ENCODE peak calls at places on chromosome 12, in eight cellular contexts. S, X, J, R, K, C, M and E are unnamed samples.

GRCh38 chr12:125191361-125192087 is 126.3 kb downstream of the AACS start:
- DNase-seq in S (no peak), J (no peak), M (no peak), X (no peak), K (no peak), C (no peak), R (no peak), E (no peak)

GRCh38 chr12:108551556-108551955 is 9.4 kb downstream of the SART3 start:
- DNase-seq in C (no peak), X (peak; percentile 87), M (no peak), R (no peak), K (peak; percentile 86), S (no peak), J (no peak), E (peak; percentile 78)

GRCh38 chr12:56804169-56804568 is 41.0 kb downstream of the HSD17B6 start:
- DNase-seq in K (no peak), X (no peak), R (no peak), J (no peak), M (no peak), S (no peak), C (no peak), E (no peak)

GRCh38 chr12:66695130-66695529 is 16.3 kb upstream of the GRIP1 start:
- DNase-seq in R (no peak), K (no peak), S (no peak), X (no peak), J (peak; percentile 35), C (no peak), M (peak; percentile 80), E (no peak)

GRCh38 chr12:4176168-4176567 is 97.4 kb upstream of the CCND2 start:
- DNase-seq in M (no peak), R (no peak), X (no peak), K (no peak), C (no peak), J (no peak), S (no peak), E (no peak)

GRCh38 chr12:103547929-103548328 is 39.1 kb upstream of the STAB2 start:
- DNase-seq in R (no peak), C (no peak), J (peak; percentile 87), X (no peak), M (peak; percentile 58), K (no peak), S (no peak), E (no peak)

GRCh38 chr12:91926810-91927209 is 218.8 kb downstream of the BTG1 start:
- DNase-seq in S (no peak), R (no peak), K (peak; percentile 84), C (no peak), X (peak; percentile 88), M (peak; percentile 92), J (peak; percentile 44), E (peak; percentile 89)

GRCh38 chr12:124170756-124171155 is 124.1 kb upstream of the RFLNA start:
- DNase-seq in R (no peak), C (no peak), X (no peak), J (no peak), S (no peak), K (peak; percentile 74), M (no peak), E (peak; percentile 21)

GRCh38 chr12:121628536-121628935 is 2.2 kb downstream of the ORAI1 start:
- DNase-seq in K (no peak), R (no peak), S (no peak), J (no peak), M (no peak), X (no peak), C (no peak), E (no peak)

GRCh38 chr12:113231275-113232231 is 10.3 kb downstream of the TPCN1 start:
- DNase-seq in K (peak; percentile 48), R (no peak), J (no peak), M (peak; percentile 46), S (no peak), C (no peak), X (peak; percentile 90), E (peak; percentile 63)

GRCh38 chr12:12721251-12721689 is 4.1 kb downstream of the CDKN1B start:
- DNase-seq in C (peak; percentile 77), R (no peak), J (peak; percentile 22), M (no peak), S (no peak), X (no peak), K (no peak), E (peak; percentile 33)

GRCh38 chr12:131755305-131756113 is 44.6 kb downstream of the SFSWAP start:
- DNase-seq in J (peak; percentile 26), S (no peak), M (peak; percentile 5), K (peak; percentile 26), R (no peak), X (peak; percentile 25), C (peak; percentile 12), E (peak; percentile 25)

GRCh38 chr12:107320929-107321618 is 227.7 kb upstream of the CRY1 start:
- DNase-seq in S (no peak), M (no peak), R (no peak), C (peak; percentile 49), J (peak; percentile 83), K (peak; percentile 32), X (no peak), E (peak; percentile 8)

GRCh38 chr12:4108803-4109345 is 164.7 kb upstream of the CCND2 start:
- DNase-seq in K (no peak), X (peak; percentile 4), C (no peak), J (no peak), R (no peak), S (no peak), M (no peak), E (no peak)

GRCh38 chr12:26109343-26109841 is 15.4 kb downstream of the BHLHE41 start:
- DNase-seq in C (no peak), R (no peak), K (no peak), X (peak; percentile 31), M (no peak), J (peak; percentile 48), S (no peak), E (peak; percentile 36)

GRCh38 chr12:93323625-93324165 is 54.0 kb upstream of the NUDT4 start:
- DNase-seq in K (no peak), J (no peak), R (no peak), X (peak; percentile 56), M (no peak), C (no peak), S (no peak), E (no peak)

GRCh38 chr12:51403159-51403558 is 12.0 kb upstream of the GALNT6 start:
- DNase-seq in C (no peak), K (no peak), M (no peak), X (no peak), R (no peak), J (no peak), S (no peak), E (no peak)

GRCh38 chr12:42961395-42961794 is 371.8 kb upstream of the PRICKLE1 start:
- DNase-seq in J (no peak), M (no peak), S (no peak), X (peak; percentile 79), R (no peak), K (peak; percentile 69), C (no peak), E (peak; percentile 22)

GRCh38 chr12:24268663-24269186 is 319.3 kb upstream of the SOX5 start:
- DNase-seq in M (no peak), C (no peak), R (no peak), K (no peak), S (no peak), J (no peak), X (no peak), E (peak; percentile 7)

GRCh38 chr12:28051516-28052456 is 79.3 kb upstream of the PTHLH start:
- DNase-seq in J (no peak), K (peak; percentile 65), M (no peak), C (no peak), X (peak; percentile 79), S (no peak), R (no peak), E (peak; percentile 62)

GRCh38 chr12:116916122-116916521 is 5.4 kb downstream of the FBXW8 start:
- DNase-seq in S (no peak), K (peak; percentile 23), R (no peak), M (no peak), C (no peak), X (peak; percentile 40), J (no peak), E (no peak)

GRCh38 chr12:121038861-121039654 is at the start of gene OASL:
- DNase-seq in K (peak; percentile 68), M (no peak), X (peak; percentile 70), S (no peak), J (no peak), C (no peak), R (peak; percentile 25), E (peak; percentile 61)

GRCh38 chr12:94147991-94148840 is at the start of gene PLXNC1:
- DNase-seq in C (no peak), R (peak; percentile 50), K (peak; percentile 52), X (peak; percentile 31), S (no peak), M (no peak), J (peak; percentile 89), E (peak; percentile 41)

GRCh38 chr12:107318804-107319535 is 225.6 kb upstream of the CRY1 start:
- DNase-seq in J (peak; percentile 85), S (no peak), C (peak; percentile 14), X (peak; percentile 59), R (no peak), M (no peak), K (peak; percentile 51), E (peak; percentile 56)

GRCh38 chr12:109844983-109845841 is 12.0 kb upstream of the TRPV4 start:
- DNase-seq in M (peak; percentile 63), X (peak; percentile 54), C (peak; percentile 42), J (peak; percentile 86), S (peak; percentile 84), K (peak; percentile 65), R (peak; percentile 83), E (peak; percentile 74)

GRCh38 chr12:48176417-48176751 is 7.1 kb upstream of the CCDC184 start:
- DNase-seq in M (no peak), S (no peak), J (no peak), X (no peak), R (no peak), C (no peak), K (no peak), E (no peak)